ENCODE peak calls at places on chromosome 6, in eight cellular contexts. B is CD8-positive, alpha-beta T cell; R is mammary epithelial cell; M is HCT116; G is bronchial epithelial cell; D is heart left ventricle; Z is body of pancreas; W is adrenal gland. Q is an unnamed sample.
A peak's percentile ranks its signal among the peaks of the same experiment; 100 is the strongest.

GRCh38 chr6:53544050-53544499 is 826 bp downstream of the GCLC start:
- DNase-seq in B (no peak), R (peak; percentile 60), M (no peak), G (no peak), D (no peak), Z (no peak), W (peak; percentile 36), Q (no peak)

GRCh38 chr6:100880149-100880900 is 804 bp downstream of the ASCC3 start:
- DNase-seq in B (no peak), R (no peak), M (no peak), G (peak; percentile 76), D (no peak), Z (no peak), W (no peak), Q (no peak)

GRCh38 chr6:9138856-9139426 is 703.6 kb upstream of the SLC35B3 start:
- DNase-seq in B (no peak), R (no peak), M (no peak), G (no peak), D (no peak), Z (no peak), W (no peak), Q (no peak)

GRCh38 chr6:20291764-20292227 is 79.5 kb upstream of the MBOAT1 start:
- DNase-seq in B (peak; percentile 77), R (peak; percentile 67), M (peak; percentile 84), G (peak; percentile 77), D (peak; percentile 76), Z (peak; percentile 79), W (peak; percentile 88), Q (peak; percentile 66)

GRCh38 chr6:100573169-100573568 is 108.4 kb upstream of the SIM1 start:
- DNase-seq in B (no peak), R (peak; percentile 11), M (peak; percentile 16), G (peak; percentile 49), D (no peak), Z (no peak), W (no peak), Q (no peak)

GRCh38 chr6:51678274-51678673 is 409.1 kb downstream of the PKHD1 start:
- DNase-seq in B (no peak), R (no peak), M (no peak), G (no peak), D (no peak), Z (no peak), W (no peak), Q (no peak)

GRCh38 chr6:11203306-11204009 is 29.0 kb downstream of the NEDD9 start:
- DNase-seq in B (no peak), R (no peak), M (no peak), G (no peak), D (no peak), Z (no peak), W (no peak), Q (no peak)

GRCh38 chr6:16582437-16583150 is 178.7 kb downstream of the ATXN1 start:
- DNase-seq in B (no peak), R (no peak), M (no peak), G (peak; percentile 19), D (no peak), Z (no peak), W (no peak), Q (no peak)

GRCh38 chr6:158775832-158776231 is 43.3 kb downstream of the EZR start:
- DNase-seq in B (no peak), R (no peak), M (no peak), G (no peak), D (no peak), Z (no peak), W (no peak), Q (no peak)

GRCh38 chr6:160461641-160462040 is 113.5 kb downstream of the SLC22A3 start:
- DNase-seq in B (no peak), R (peak; percentile 20), M (no peak), G (peak; percentile 29), D (no peak), Z (no peak), W (no peak), Q (no peak)

GRCh38 chr6:1593286-1593957 is 16.3 kb upstream of the FOXC1 start:
- DNase-seq in B (no peak), R (peak; percentile 34), M (no peak), G (no peak), D (no peak), Z (peak; percentile 13), W (peak; percentile 3), Q (no peak)

GRCh38 chr6:111580401-111580800 is 25.3 kb downstream of the TRAF3IP2 start:
- DNase-seq in B (no peak), R (no peak), M (no peak), G (no peak), D (no peak), Z (no peak), W (no peak), Q (no peak)
- H3K36me3 ChIP-seq in B (no peaks in the 10 kb centered on the region), R (peaks cover 45% of the 10 kb centered on the region), M (no peaks in the 10 kb centered on the region), G (peaks cover 18% of the 10 kb centered on the region), D (peaks cover 27% of the 10 kb centered on the region), Z (peaks cover 3% of the 10 kb centered on the region), W (peaks cover 27% of the 10 kb centered on the region), Q (peaks cover 61% of the 10 kb centered on the region)

DNA sequence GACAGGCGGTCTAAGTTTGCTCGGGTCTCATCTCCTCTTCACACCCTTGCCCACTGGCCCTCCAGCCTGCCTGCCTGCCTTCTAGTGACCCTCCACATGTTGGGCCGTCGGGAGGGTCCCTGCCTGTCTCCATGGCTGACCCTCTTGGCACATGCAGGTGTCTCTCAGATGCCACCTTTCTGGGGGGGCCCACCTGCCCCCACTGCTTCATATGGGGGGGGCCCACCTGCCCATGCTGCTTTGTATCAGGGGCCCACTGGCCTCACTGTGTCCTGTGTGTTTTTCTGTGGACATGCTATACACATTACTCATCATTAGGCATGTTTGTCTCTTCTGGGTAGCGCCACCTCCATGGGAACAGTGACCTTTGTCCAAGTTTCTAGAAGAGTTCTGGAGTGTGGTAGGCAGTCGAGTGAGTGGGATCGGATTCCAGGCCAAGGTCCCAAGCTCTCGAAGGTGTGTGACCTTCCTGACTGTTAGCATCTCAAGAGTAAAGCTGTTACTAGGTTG is 40.4 kb upstream of the KIF25 start:
- DNase-seq in B (no peak), R (no peak), M (no peak), G (peak; percentile 31), D (no peak), Z (no peak), W (no peak), Q (no peak)
- H3K36me3 ChIP-seq in B (no peaks in the 10 kb centered on the region), R (peaks cover under 1% of the 10 kb centered on the region), M (no peaks in the 10 kb centered on the region), G (peaks cover 3% of the 10 kb centered on the region), D (peaks cover 48% of the 10 kb centered on the region), Z (peaks cover 2% of the 10 kb centered on the region), W (peaks cover under 1% of the 10 kb centered on the region), Q (peaks cover 7% of the 10 kb centered on the region)

GRCh38 chr6:129476248-129476564 is 233.8 kb downstream of the ARHGAP18 start:
- DNase-seq in B (no peak), R (no peak), M (no peak), G (no peak), D (no peak), Z (no peak), W (no peak), Q (no peak)

GRCh38 chr6:129469070-129469662 is 240.8 kb downstream of the ARHGAP18 start:
- DNase-seq in B (no peak), R (peak; percentile 11), M (no peak), G (peak; percentile 12), D (no peak), Z (no peak), W (no peak), Q (no peak)

GRCh38 chr6:129476810-129477209 is 233.2 kb downstream of the ARHGAP18 start:
- DNase-seq in B (no peak), R (no peak), M (no peak), G (no peak), D (no peak), Z (no peak), W (no peak), Q (no peak)

GRCh38 chr6:129475477-129476247 is 234.3 kb downstream of the ARHGAP18 start:
- DNase-seq in B (no peak), R (no peak), M (no peak), G (no peak), D (no peak), Z (no peak), W (no peak), Q (no peak)

GRCh38 chr6:129472239-129472638 is 237.7 kb downstream of the ARHGAP18 start:
- DNase-seq in B (no peak), R (no peak), M (no peak), G (no peak), D (no peak), Z (no peak), W (no peak), Q (no peak)
- H3K36me3 ChIP-seq in B (no peaks in the 10 kb centered on the region), R (no peaks in the 10 kb centered on the region), M (no peaks in the 10 kb centered on the region), G (no peaks in the 10 kb centered on the region), D (peaks cover 29% of the 10 kb centered on the region), Z (no peaks in the 10 kb centered on the region), W (no peaks in the 10 kb centered on the region), Q (no peaks in the 10 kb centered on the region)

DNA sequence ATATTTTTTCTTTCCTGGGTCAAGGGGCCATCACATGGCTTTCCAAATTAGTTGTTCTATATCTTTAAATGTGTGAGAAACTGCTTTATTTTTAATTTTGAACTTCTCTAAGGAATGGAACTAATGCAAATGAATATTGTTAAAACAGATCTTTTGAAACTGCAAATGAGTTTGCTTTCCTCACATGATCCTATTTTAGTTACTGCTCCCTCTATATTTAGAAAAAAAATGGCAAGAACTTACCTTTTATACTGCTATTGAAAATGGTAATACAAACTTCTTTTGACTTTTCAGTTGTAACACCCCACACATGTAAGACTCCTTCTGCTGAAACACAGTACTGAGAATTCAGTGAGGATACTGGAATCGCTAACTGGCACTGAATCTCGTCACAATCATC is 15.9 kb downstream of the IFNGR1 start:
- DNase-seq in B (no peak), R (no peak), M (no peak), G (no peak), D (no peak), Z (no peak), W (no peak), Q (no peak)
- H3K36me3 ChIP-seq in B (peaks cover 20% of the 10 kb centered on the region), R (peaks cover 44% of the 10 kb centered on the region), M (peaks cover 10% of the 10 kb centered on the region), G (peaks cover 7% of the 10 kb centered on the region), D (peaks cover 79% of the 10 kb centered on the region), Z (peaks cover 36% of the 10 kb centered on the region), W (peaks cover 66% of the 10 kb centered on the region), Q (peaks cover 16% of the 10 kb centered on the region)

DNA sequence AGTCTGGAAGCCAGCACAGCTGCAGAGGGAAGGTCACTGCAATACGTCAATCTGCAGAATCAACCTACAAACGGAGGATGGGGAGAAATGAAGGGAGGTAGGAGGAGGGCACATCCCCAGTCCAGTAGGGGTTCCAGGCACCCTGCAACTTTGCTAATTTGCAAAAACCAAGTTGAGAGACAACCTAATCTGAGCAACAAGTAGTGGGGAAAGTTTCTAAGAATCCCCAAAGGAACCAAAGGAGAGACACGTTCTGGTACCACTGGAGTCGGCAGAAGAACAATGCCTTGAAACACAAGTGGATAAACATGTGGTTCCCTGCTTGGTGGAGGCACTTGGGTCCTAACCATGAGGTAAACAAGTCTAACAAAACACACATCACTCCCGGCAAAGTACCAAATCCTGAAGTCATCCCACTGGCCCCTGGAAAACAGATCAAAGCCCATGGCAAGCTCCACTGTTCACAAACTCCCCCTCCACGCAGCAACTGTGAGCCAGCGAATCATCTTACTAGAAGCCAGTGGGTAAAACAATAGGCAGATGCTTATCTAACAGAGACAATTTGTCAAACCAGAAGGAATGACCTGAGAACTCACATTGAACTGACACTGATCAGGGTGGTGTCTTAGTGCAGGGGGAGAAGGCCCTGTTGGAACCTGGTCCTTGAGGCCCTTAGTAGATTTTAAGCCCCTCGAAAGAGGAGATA is 4.7 kb downstream of the MRPS18A start:
- DNase-seq in B (no peak), R (no peak), M (no peak), G (no peak), D (no peak), Z (no peak), W (no peak), Q (no peak)
- H3K36me3 ChIP-seq in B (peaks cover 29% of the 10 kb centered on the region), R (peaks cover 8% of the 10 kb centered on the region), M (peaks cover 23% of the 10 kb centered on the region), G (peaks cover 19% of the 10 kb centered on the region), D (peaks cover 31% of the 10 kb centered on the region), Z (peaks cover 1% of the 10 kb centered on the region), W (peaks cover 22% of the 10 kb centered on the region), Q (peaks cover 30% of the 10 kb centered on the region)

Q was measured in keratinocyte.